ENCODE peak calls at places on chromosomes 5 and 9, in ten cellular contexts. One of them, this sample, is unnamed. For H3K4me1 and H3K36me3, the result is how much of the 10 kb centered on the place peaks cover.

GRCh38 chr9:136570916-136571315 is 25.1 kb upstream of the NOTCH1 start:
- DNase-seq in esophagus squamous epithelium: no peak
- DNase-seq in endodermal cell: no peak
- DNase-seq in breast epithelium: no peak
- DNase-seq in endothelial cell of umbilical vein: no peak
- DNase-seq in tibial nerve: no peak
- DNase-seq in uterus: no peak
- DNase-seq in thyroid gland: no peak
- DNase-seq in hepatocyte: no peak
- DNase-seq in IMR-90: no peak
- DNase-seq in this sample: no peak

GRCh38 chr5:88883566-88884434 is 816 bp upstream of the MEF2C start:
- DNase-seq in esophagus squamous epithelium: peak
- DNase-seq in endodermal cell: peak
- DNase-seq in breast epithelium: no peak
- DNase-seq in endothelial cell of umbilical vein: peak
- DNase-seq in tibial nerve: no peak
- DNase-seq in uterus: peak
- DNase-seq in thyroid gland: peak
- DNase-seq in hepatocyte: peak
- DNase-seq in IMR-90: peak
- DNase-seq in this sample: peak

GRCh38 chr5:83856898-83857297 is 136.2 kb upstream of the HAPLN1 start:
- DNase-seq in esophagus squamous epithelium: no peak
- DNase-seq in endodermal cell: no peak
- DNase-seq in breast epithelium: no peak
- DNase-seq in endothelial cell of umbilical vein: no peak
- DNase-seq in tibial nerve: no peak
- DNase-seq in uterus: no peak
- DNase-seq in thyroid gland: no peak
- DNase-seq in hepatocyte: no peak
- DNase-seq in IMR-90: no peak
- DNase-seq in this sample: no peak

GRCh38 chr9:3879731-3880493 is 354.1 kb upstream of the RFX3 start:
- DNase-seq in esophagus squamous epithelium: no peak
- DNase-seq in endodermal cell: no peak
- DNase-seq in breast epithelium: no peak
- DNase-seq in endothelial cell of umbilical vein: no peak
- DNase-seq in tibial nerve: no peak
- DNase-seq in uterus: no peak
- DNase-seq in thyroid gland: peak
- DNase-seq in hepatocyte: no peak
- DNase-seq in IMR-90: no peak
- DNase-seq in this sample: no peak

GRCh38 chr9:103319979-103320378 is 324.8 kb downstream of the CYLC2 start:
- DNase-seq in esophagus squamous epithelium: no peak
- DNase-seq in endodermal cell: no peak
- DNase-seq in breast epithelium: no peak
- DNase-seq in endothelial cell of umbilical vein: no peak
- DNase-seq in tibial nerve: no peak
- DNase-seq in uterus: no peak
- DNase-seq in thyroid gland: no peak
- DNase-seq in hepatocyte: no peak
- DNase-seq in IMR-90: no peak
- DNase-seq in this sample: no peak

GRCh38 chr5:97182571-97183099 is 412 bp downstream of the RIOK2 start:
- DNase-seq in esophagus squamous epithelium: no peak
- DNase-seq in endodermal cell: no peak
- DNase-seq in breast epithelium: no peak
- DNase-seq in endothelial cell of umbilical vein: no peak
- DNase-seq in tibial nerve: no peak
- DNase-seq in uterus: no peak
- DNase-seq in thyroid gland: no peak
- DNase-seq in hepatocyte: peak
- DNase-seq in IMR-90: peak
- DNase-seq in this sample: no peak

GRCh38 chr5:116935561-116936162 is 361.0 kb upstream of the SEMA6A start:
- DNase-seq in esophagus squamous epithelium: no peak
- DNase-seq in endodermal cell: no peak
- DNase-seq in breast epithelium: no peak
- DNase-seq in endothelial cell of umbilical vein: no peak
- DNase-seq in tibial nerve: no peak
- DNase-seq in uterus: no peak
- DNase-seq in thyroid gland: no peak
- DNase-seq in hepatocyte: no peak
- DNase-seq in IMR-90: no peak
- DNase-seq in this sample: no peak

GRCh38 chr9:16633794-16634193 is 236.7 kb downstream of the BNC2 start:
- DNase-seq in esophagus squamous epithelium: no peak
- DNase-seq in endodermal cell: no peak
- DNase-seq in breast epithelium: no peak
- DNase-seq in endothelial cell of umbilical vein: no peak
- DNase-seq in tibial nerve: no peak
- DNase-seq in uterus: no peak
- DNase-seq in thyroid gland: no peak
- DNase-seq in hepatocyte: no peak
- DNase-seq in IMR-90: no peak
- DNase-seq in this sample: no peak

GRCh38 chr5:10632110-10632903 is 68.4 kb downstream of the ANKRD33B start:
- DNase-seq in esophagus squamous epithelium: no peak
- DNase-seq in endodermal cell: no peak
- DNase-seq in breast epithelium: no peak
- DNase-seq in endothelial cell of umbilical vein: no peak
- DNase-seq in tibial nerve: no peak
- DNase-seq in uterus: no peak
- DNase-seq in thyroid gland: no peak
- DNase-seq in hepatocyte: no peak
- DNase-seq in IMR-90: peak
- DNase-seq in this sample: no peak

GRCh38 chr5:10629661-10630060 is 65.8 kb downstream of the ANKRD33B start:
- DNase-seq in esophagus squamous epithelium: no peak
- DNase-seq in endodermal cell: no peak
- DNase-seq in breast epithelium: no peak
- DNase-seq in endothelial cell of umbilical vein: no peak
- DNase-seq in tibial nerve: no peak
- DNase-seq in uterus: no peak
- DNase-seq in thyroid gland: no peak
- DNase-seq in hepatocyte: no peak
- DNase-seq in IMR-90: no peak
- DNase-seq in this sample: no peak

GRCh38 chr5:10631597-10631996 is 67.7 kb downstream of the ANKRD33B start:
- DNase-seq in esophagus squamous epithelium: no peak
- DNase-seq in endodermal cell: no peak
- DNase-seq in breast epithelium: no peak
- DNase-seq in endothelial cell of umbilical vein: no peak
- DNase-seq in tibial nerve: no peak
- DNase-seq in uterus: no peak
- DNase-seq in thyroid gland: no peak
- DNase-seq in hepatocyte: no peak
- DNase-seq in IMR-90: no peak
- DNase-seq in this sample: no peak

GRCh38 chr5:10628601-10629000 is 64.7 kb downstream of the ANKRD33B start:
- DNase-seq in esophagus squamous epithelium: no peak
- DNase-seq in endodermal cell: no peak
- DNase-seq in breast epithelium: no peak
- DNase-seq in endothelial cell of umbilical vein: no peak
- DNase-seq in tibial nerve: no peak
- DNase-seq in uterus: no peak
- DNase-seq in thyroid gland: no peak
- DNase-seq in hepatocyte: no peak
- DNase-seq in IMR-90: no peak
- DNase-seq in this sample: no peak

GRCh38 chr5:10630126-10630525 is 66.3 kb downstream of the ANKRD33B start:
- DNase-seq in esophagus squamous epithelium: no peak
- DNase-seq in endodermal cell: no peak
- DNase-seq in breast epithelium: no peak
- DNase-seq in endothelial cell of umbilical vein: no peak
- DNase-seq in tibial nerve: no peak
- DNase-seq in uterus: no peak
- DNase-seq in thyroid gland: no peak
- DNase-seq in hepatocyte: no peak
- DNase-seq in IMR-90: no peak
- DNase-seq in this sample: no peak
- H3K4me1 ChIP-seq in esophagus squamous epithelium: half or more
- H3K4me1 ChIP-seq in endodermal cell: under half
- H3K4me1 ChIP-seq in breast epithelium: under half
- H3K4me1 ChIP-seq in endothelial cell of umbilical vein: under half
- H3K4me1 ChIP-seq in tibial nerve: half or more
- H3K4me1 ChIP-seq in uterus: under half
- H3K4me1 ChIP-seq in thyroid gland: under half
- H3K4me1 ChIP-seq in hepatocyte: under half
- H3K4me1 ChIP-seq in IMR-90: under half
- H3K4me1 ChIP-seq in this sample: under half

GRCh38 chr9:137757139-137757538 is 120.4 kb upstream of the CACNA1B start:
- DNase-seq in esophagus squamous epithelium: no peak
- DNase-seq in endodermal cell: peak
- DNase-seq in breast epithelium: peak
- DNase-seq in endothelial cell of umbilical vein: no peak
- DNase-seq in tibial nerve: no peak
- DNase-seq in uterus: no peak
- DNase-seq in thyroid gland: no peak
- DNase-seq in hepatocyte: no peak
- DNase-seq in IMR-90: no peak
- DNase-seq in this sample: peak

GRCh38 chr9:137753192-137753765 is 124.3 kb upstream of the CACNA1B start:
- DNase-seq in esophagus squamous epithelium: no peak
- DNase-seq in endodermal cell: no peak
- DNase-seq in breast epithelium: no peak
- DNase-seq in endothelial cell of umbilical vein: no peak
- DNase-seq in tibial nerve: no peak
- DNase-seq in uterus: no peak
- DNase-seq in thyroid gland: no peak
- DNase-seq in hepatocyte: no peak
- DNase-seq in IMR-90: no peak
- DNase-seq in this sample: no peak

GRCh38 chr9:137756045-137756744 is 121.4 kb upstream of the CACNA1B start:
- DNase-seq in esophagus squamous epithelium: no peak
- DNase-seq in endodermal cell: no peak
- DNase-seq in breast epithelium: no peak
- DNase-seq in endothelial cell of umbilical vein: no peak
- DNase-seq in tibial nerve: no peak
- DNase-seq in uterus: no peak
- DNase-seq in thyroid gland: no peak
- DNase-seq in hepatocyte: no peak
- DNase-seq in IMR-90: peak
- DNase-seq in this sample: no peak

GRCh38 chr9:137757613-137758029 is 120.0 kb upstream of the CACNA1B start:
- DNase-seq in esophagus squamous epithelium: no peak
- DNase-seq in endodermal cell: no peak
- DNase-seq in breast epithelium: no peak
- DNase-seq in endothelial cell of umbilical vein: no peak
- DNase-seq in tibial nerve: no peak
- DNase-seq in uterus: no peak
- DNase-seq in thyroid gland: no peak
- DNase-seq in hepatocyte: no peak
- DNase-seq in IMR-90: peak
- DNase-seq in this sample: no peak

DNA sequence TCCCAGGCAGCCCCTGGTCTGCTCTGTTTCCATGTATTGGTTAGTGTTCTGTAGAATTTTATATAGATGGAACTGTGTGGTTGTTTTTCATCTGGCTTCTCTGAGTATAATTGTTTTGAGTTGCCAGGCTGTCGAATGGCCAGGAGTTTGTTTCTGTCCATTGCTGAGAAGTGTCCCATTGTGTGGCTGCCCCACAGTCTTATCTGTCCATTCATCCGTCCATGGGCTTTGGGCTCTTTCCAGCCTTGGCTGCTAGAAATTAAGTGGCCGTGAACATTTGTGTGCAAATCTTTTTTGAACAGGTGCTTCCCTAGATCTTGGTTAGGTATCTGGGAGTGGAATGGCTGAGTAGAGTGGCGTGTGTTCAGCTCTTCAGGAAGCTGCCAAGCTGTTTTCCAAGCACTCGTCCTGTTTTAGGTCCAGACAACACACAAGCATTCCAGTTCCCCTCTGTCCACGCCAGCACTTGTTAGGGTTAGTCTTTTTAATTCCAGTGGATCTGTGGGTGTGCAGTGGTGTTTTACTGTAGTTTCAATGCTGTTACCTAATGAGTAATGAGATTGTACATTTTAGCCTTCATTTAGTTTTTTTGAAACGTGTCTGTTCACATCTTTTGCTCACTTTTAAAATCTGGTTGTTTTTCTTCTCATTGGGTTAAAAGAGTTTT is 122.2 kb upstream of the CACNA1B start:
- DNase-seq in esophagus squamous epithelium: no peak
- DNase-seq in endodermal cell: no peak
- DNase-seq in breast epithelium: no peak
- DNase-seq in endothelial cell of umbilical vein: no peak
- DNase-seq in tibial nerve: no peak
- DNase-seq in uterus: no peak
- DNase-seq in thyroid gland: peak
- DNase-seq in hepatocyte: no peak
- DNase-seq in IMR-90: no peak
- DNase-seq in this sample: no peak
- H3K36me3 ChIP-seq in esophagus squamous epithelium: under half
- H3K36me3 ChIP-seq in endodermal cell: half or more
- H3K36me3 ChIP-seq in breast epithelium: under half
- H3K36me3 ChIP-seq in endothelial cell of umbilical vein: under half
- H3K36me3 ChIP-seq in tibial nerve: under half
- H3K36me3 ChIP-seq in uterus: under half
- H3K36me3 ChIP-seq in thyroid gland: under half
- H3K36me3 ChIP-seq in hepatocyte: under half
- H3K36me3 ChIP-seq in IMR-90: half or more
- H3K36me3 ChIP-seq in this sample: half or more

DNA sequence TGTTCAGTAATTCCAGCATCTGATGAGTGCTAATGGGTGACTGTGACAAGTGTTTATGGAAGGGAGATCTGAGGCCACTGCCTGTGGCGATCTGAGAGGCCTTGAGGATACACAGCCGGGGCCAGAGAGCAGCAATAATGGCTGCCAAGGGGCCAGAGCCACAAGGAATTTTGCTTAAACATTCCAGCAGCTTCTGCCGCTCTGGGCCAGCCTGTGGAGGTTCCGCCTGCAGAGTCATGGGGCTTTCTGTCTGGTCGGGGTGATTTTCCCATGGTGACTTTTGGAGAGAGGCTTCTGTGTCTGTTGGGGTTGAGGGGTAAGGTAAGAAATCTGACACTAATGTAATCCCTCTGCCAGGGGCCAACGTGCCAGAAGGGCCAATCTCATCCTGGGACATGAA is 353.5 kb downstream of the ADAMTS6 start:
- DNase-seq in esophagus squamous epithelium: no peak
- DNase-seq in endodermal cell: peak
- DNase-seq in breast epithelium: no peak
- DNase-seq in endothelial cell of umbilical vein: no peak
- DNase-seq in tibial nerve: no peak
- DNase-seq in uterus: no peak
- DNase-seq in thyroid gland: no peak
- DNase-seq in hepatocyte: no peak
- DNase-seq in IMR-90: peak
- DNase-seq in this sample: no peak
- TF ChIP-seq CTCF in esophagus squamous epithelium: no peak
- TF ChIP-seq CTCF in endodermal cell: no peak
- TF ChIP-seq CTCF in breast epithelium: no peak
- TF ChIP-seq CTCF in endothelial cell of umbilical vein: no peak
- TF ChIP-seq CTCF in tibial nerve: no peak
- TF ChIP-seq CTCF in uterus: no peak
- TF ChIP-seq CTCF in thyroid gland: no peak
- TF ChIP-seq CTCF in hepatocyte: no peak
- TF ChIP-seq CTCF in IMR-90: no peak
- TF ChIP-seq CTCF in this sample: no peak

DNA sequence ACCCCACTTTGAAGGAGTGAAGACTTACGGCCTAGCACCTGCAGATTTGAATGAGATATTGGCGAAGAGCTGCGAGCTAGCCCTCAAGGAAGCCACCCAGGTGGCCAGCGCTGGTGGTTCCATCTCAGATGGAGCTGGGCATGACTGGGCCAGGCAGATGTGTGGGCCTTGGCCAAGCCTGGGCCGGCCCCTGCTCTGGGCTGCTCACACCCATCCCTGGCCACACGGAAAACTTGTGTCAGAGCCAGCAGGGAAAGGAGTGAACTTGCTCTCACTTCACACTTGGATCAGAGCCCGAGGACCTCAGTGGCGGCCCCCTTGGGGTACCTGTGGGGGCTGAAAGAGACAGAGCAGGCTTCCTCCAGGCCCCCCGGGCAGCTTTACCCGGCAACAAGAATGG is 44.2 kb downstream of the ROPN1L start:
- DNase-seq in esophagus squamous epithelium: no peak
- DNase-seq in endodermal cell: no peak
- DNase-seq in breast epithelium: no peak
- DNase-seq in endothelial cell of umbilical vein: no peak
- DNase-seq in tibial nerve: no peak
- DNase-seq in uterus: no peak
- DNase-seq in thyroid gland: no peak
- DNase-seq in hepatocyte: no peak
- DNase-seq in IMR-90: no peak
- DNase-seq in this sample: no peak
- H3K4me1 ChIP-seq in esophagus squamous epithelium: under half
- H3K4me1 ChIP-seq in endodermal cell: under half
- H3K4me1 ChIP-seq in breast epithelium: under half
- H3K4me1 ChIP-seq in endothelial cell of umbilical vein: under half
- H3K4me1 ChIP-seq in tibial nerve: under half
- H3K4me1 ChIP-seq in uterus: under half
- H3K4me1 ChIP-seq in thyroid gland: under half
- H3K4me1 ChIP-seq in hepatocyte: under half
- H3K4me1 ChIP-seq in IMR-90: under half
- H3K4me1 ChIP-seq in this sample: half or more